ENCODE peak calls at places on chromosomes 4 and X, in ten cellular contexts. J is HFF-Myc, M is AG04449, G is heart left ventricle, W is HCT116, T is transverse colon, B is mammary epithelial cell, Z is mesothelial cell of epicardium, K is esophagus squamous epithelium, S is endodermal cell. D is an unnamed sample.

GRCh38 chr4:107442538-107443083 is 277.4 kb downstream of the PAPSS1 start:
- DNase-seq in M (no peak), J (no peak), G (no peak), W (no peak), S (no peak), T (no peak), K (no peak), B (no peak), Z (no peak), D (no peak)

GRCh38 chr4:142473218-142473959 is 372.7 kb downstream of the INPP4B start:
- DNase-seq in B (peak), T (peak), G (peak), W (no peak), S (no peak), K (no peak), Z (no peak), M (no peak), J (no peak), D (no peak)

GRCh38 chrX:36344301-36344700 is 424.8 kb downstream of the CFAP47 start:
- DNase-seq in Z (no peak), T (no peak), J (no peak), K (no peak), M (no peak), W (no peak), S (no peak), B (no peak), G (no peak), D (no peak)

GRCh38 chr4:185573651-185574199 is 38.4 kb upstream of the PDLIM3 start:
- DNase-seq in T (no peak), J (peak), W (peak), G (no peak), B (peak), M (no peak), Z (no peak), S (peak), K (no peak), D (no peak)

GRCh38 chr4:85769009-85769408 is 294.1 kb downstream of the ARHGAP24 start:
- DNase-seq in G (no peak), T (no peak), Z (no peak), S (no peak), J (no peak), W (no peak), K (no peak), B (no peak), M (no peak), D (no peak)

GRCh38 chrX:18998653-18999052 is 14.7 kb upstream of the PHKA2 start:
- DNase-seq in G (no peak), W (no peak), J (no peak), B (no peak), T (no peak), S (no peak), M (no peak), Z (no peak), K (no peak), D (no peak)

GRCh38 chrX:41906515-41907165 is 16.7 kb downstream of the CASK start:
- DNase-seq in S (no peak), K (no peak), Z (no peak), W (peak), J (no peak), B (peak), M (no peak), G (no peak), T (no peak), D (no peak)

GRCh38 chrX:117134983-117135382 is 672.2 kb upstream of the CT83 start:
- DNase-seq in G (no peak), W (no peak), S (no peak), T (no peak), K (no peak), Z (no peak), J (no peak), B (no peak), M (no peak), D (no peak)

GRCh38 chrX:150874448-150874847 is 24.0 kb downstream of the CD99L2 start:
- DNase-seq in J (no peak), B (no peak), K (no peak), T (no peak), S (no peak), Z (no peak), M (no peak), G (no peak), W (no peak), D (no peak)

GRCh38 chrX:11210397-11210796 is 82.8 kb upstream of the AMELX start:
- DNase-seq in S (no peak), W (no peak), B (no peak), Z (no peak), K (no peak), G (no peak), M (no peak), J (no peak), T (no peak), D (no peak)

GRCh38 chr4:46388860-46389259 is 1.1 kb downstream of the GABRA2 start:
- DNase-seq in K (no peak), J (no peak), W (no peak), Z (no peak), S (no peak), G (no peak), M (no peak), B (no peak), T (no peak), D (no peak)

GRCh38 chrX:139008185-139008584 is 296.7 kb upstream of the FGF13 start:
- DNase-seq in T (no peak), S (no peak), M (no peak), Z (no peak), W (no peak), G (no peak), K (no peak), B (no peak), J (no peak), D (no peak)

GRCh38 chr4:153211986-153212720 is 7.9 kb downstream of the TRIM2 start:
- DNase-seq in T (no peak), G (no peak), B (peak), Z (no peak), M (peak), S (no peak), J (no peak), K (no peak), W (no peak), D (no peak)

GRCh38 chr4:27407616-27408015 is 547.0 kb downstream of the STIM2 start:
- DNase-seq in J (no peak), G (no peak), T (no peak), Z (no peak), K (no peak), W (no peak), S (no peak), M (no peak), B (no peak), D (no peak)

GRCh38 chr4:188691811-188692210 is 552.6 kb downstream of the TRIML1 start:
- DNase-seq in Z (no peak), T (no peak), W (no peak), K (no peak), M (peak), B (no peak), G (no peak), J (no peak), S (no peak), D (no peak)

GRCh38 chr4:101221294-101221693 is 126.0 kb downstream of the PPP3CA start:
- DNase-seq in B (no peak), M (no peak), W (no peak), T (no peak), Z (no peak), S (no peak), K (no peak), J (no peak), G (no peak), D (no peak)

GRCh38 chrX:68719181-68719903 is 71.9 kb downstream of the STARD8 start:
- DNase-seq in T (no peak), J (no peak), S (no peak), W (no peak), M (no peak), K (no peak), Z (no peak), G (no peak), B (no peak), D (no peak)

GRCh38 chrX:13357925-13358324 is 38.1 kb upstream of the ATXN3L start:
- DNase-seq in B (peak), T (no peak), Z (no peak), W (no peak), S (no peak), K (no peak), G (no peak), M (no peak), J (no peak), D (no peak)

GRCh38 chr4:41692717-41693345 is 55.7 kb downstream of the PHOX2B start:
- DNase-seq in M (peak), Z (peak), T (peak), W (peak), B (peak), S (peak), J (peak), K (no peak), G (peak), D (peak)

DNA sequence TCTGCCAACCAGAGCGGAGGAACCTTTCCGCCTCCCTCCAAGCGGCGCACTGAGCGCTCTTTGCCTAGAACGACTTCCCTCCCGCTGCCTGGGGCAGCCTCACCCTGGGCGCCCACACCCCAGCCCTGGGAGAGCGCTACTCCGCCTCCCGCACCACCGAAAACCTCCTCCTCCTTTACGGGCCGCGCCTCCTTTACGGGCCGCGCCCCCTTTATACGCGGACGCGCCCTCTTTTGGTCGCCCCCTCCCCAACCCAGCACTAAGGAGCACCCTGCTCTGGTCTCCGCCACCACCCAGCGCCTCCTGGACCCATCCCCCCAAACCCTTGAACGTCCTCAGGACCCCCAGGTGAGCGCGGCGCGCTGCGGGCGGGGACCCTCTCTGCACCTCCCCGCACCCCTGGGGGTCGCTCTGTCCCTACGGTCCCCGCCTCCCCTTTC is 586 bp upstream of the NSG1 start:
- DNase-seq in J (no peak), M (no peak), G (no peak), W (no peak), Z (no peak), T (no peak), B (peak), K (no peak), S (peak), D (peak)
- TF ChIP-seq CTCF in J (no peak), M (no peak), G (no peak), W (no peak), Z (no peak), T (no peak), B (no peak), K (no peak), S (no peak), D (no peak)

GRCh38 chrX:23079347-23079746 is 79.6 kb downstream of the DDX53 start:
- DNase-seq in J (no peak), B (no peak), M (no peak), S (no peak), K (no peak), Z (no peak), T (no peak), W (no peak), G (no peak), D (no peak)
- TF ChIP-seq CTCF in J (no peak), B (peak), M (no peak), S (peak), K (no peak), Z (peak), T (no peak), W (no peak), G (peak), D (no peak)

GRCh38 chr4:28682872-28683271 is 1822.2 kb downstream of the STIM2 start:
- DNase-seq in S (no peak), M (no peak), G (no peak), B (no peak), K (no peak), J (no peak), T (no peak), W (no peak), Z (no peak), D (no peak)

GRCh38 chr4:28690890-28691289 is 1830.2 kb downstream of the STIM2 start:
- DNase-seq in K (no peak), M (no peak), W (no peak), T (no peak), Z (no peak), J (no peak), B (no peak), S (no peak), G (no peak), D (no peak)

GRCh38 chr4:28686618-28687017 is 1826.0 kb downstream of the STIM2 start:
- DNase-seq in W (peak), S (peak), J (no peak), T (peak), B (peak), G (peak), Z (no peak), K (no peak), M (no peak), D (peak)
- TF ChIP-seq CTCF in W (peak), S (peak), J (peak), T (peak), B (peak), G (peak), Z (no peak), K (no peak), M (no peak), D (peak)

GRCh38 chr4:128386761-128387599 is 99.4 kb upstream of the PGRMC2 start:
- DNase-seq in Z (no peak), T (peak), S (peak), M (peak), K (peak), J (peak), W (peak), G (peak), B (peak), D (no peak)
- TF ChIP-seq CTCF in Z (no peak), T (no peak), S (no peak), M (peak), K (no peak), J (no peak), W (no peak), G (no peak), B (no peak), D (no peak)

GRCh38 chr4:118798658-118799057 is 37.3 kb downstream of the SEC24D start:
- DNase-seq in M (no peak), J (no peak), T (no peak), G (no peak), B (no peak), S (peak), W (no peak), Z (no peak), K (no peak), D (no peak)
- TF ChIP-seq CTCF in M (no peak), J (no peak), T (no peak), G (no peak), B (no peak), S (peak), W (peak), Z (no peak), K (no peak), D (peak)